ENCODE peak calls at places on chromosomes 16 and 17, in nine cellular contexts. P is mammary epithelial cell; Y is naive thymus-derived CD4-positive, alpha-beta T cell; I is OCI-LY7; Q is psoas muscle; J is ELR; X is dorsolateral prefrontal cortex; O is T-cell; T is SW 1271. C is an unnamed sample.

GRCh38 chr17:4136373-4136772 is 6.5 kb downstream of the ZZEF1 start:
- DNase-seq in P (peak), Y (no peak), I (no peak), Q (peak), J (no peak), X (peak), O (no peak), T (no peak), C (no peak)

GRCh38 chr16:83338138-83338537 is 469.6 kb upstream of the HSBP1 start:
- DNase-seq in P (no peak), Y (no peak), I (no peak), Q (no peak), J (no peak), X (no peak), O (no peak), T (no peak), C (no peak)

GRCh38 chr17:59796785-59797205 is 89.3 kb downstream of the VMP1 start:
- DNase-seq in P (no peak), Y (no peak), I (no peak), Q (no peak), J (no peak), X (no peak), O (no peak), T (no peak), C (no peak)

GRCh38 chr17:76379646-76380376 is 4.6 kb upstream of the SPHK1 start:
- DNase-seq in P (no peak), Y (no peak), I (no peak), Q (no peak), J (no peak), X (no peak), O (no peak), T (no peak), C (no peak)

GRCh38 chr16:1638757-1639156 is 26.6 kb downstream of the CRAMP1 start:
- DNase-seq in P (no peak), Y (no peak), I (no peak), Q (no peak), J (no peak), X (no peak), O (no peak), T (no peak), C (no peak)

GRCh38 chr17:40417258-40417608 is 463 bp downstream of the TOP2A start:
- DNase-seq in P (no peak), Y (no peak), I (peak), Q (no peak), J (peak), X (no peak), O (no peak), T (no peak), C (no peak)

GRCh38 chr17:78197147-78197830 is 10.1 kb downstream of the AFMID start:
- DNase-seq in P (peak), Y (no peak), I (no peak), Q (no peak), J (no peak), X (peak), O (no peak), T (no peak), C (no peak)

GRCh38 chr17:79837888-79838540 is 1.2 kb downstream of the CBX4 start:
- DNase-seq in P (no peak), Y (no peak), I (peak), Q (no peak), J (no peak), X (no peak), O (peak), T (no peak), C (peak)

GRCh38 chr17:77455878-77456234 is 315.1 kb downstream of the SEC14L1 start:
- DNase-seq in P (no peak), Y (no peak), I (no peak), Q (no peak), J (no peak), X (no peak), O (no peak), T (no peak), C (no peak)

GRCh38 chr17:79246226-79246794 is 171.7 kb downstream of the ENGASE start:
- DNase-seq in P (no peak), Y (no peak), I (no peak), Q (no peak), J (no peak), X (no peak), O (no peak), T (no peak), C (no peak)

GRCh38 chr17:38896373-38896954 is 26.6 kb downstream of the LASP1 start:
- DNase-seq in P (no peak), Y (no peak), I (no peak), Q (no peak), J (no peak), X (no peak), O (no peak), T (no peak), C (no peak)

GRCh38 chr17:6567528-6568185 is 11.3 kb upstream of the PITPNM3 start:
- DNase-seq in P (peak), Y (no peak), I (no peak), Q (no peak), J (no peak), X (no peak), O (no peak), T (no peak), C (no peak)

GRCh38 chr17:29726721-29727252 is 104.1 kb upstream of the CORO6 start:
- DNase-seq in P (no peak), Y (peak), I (peak), Q (no peak), J (peak), X (no peak), O (no peak), T (no peak), C (peak)

GRCh38 chr17:75345514-75346167 is 56.4 kb upstream of the SLC25A19 start:
- DNase-seq in P (no peak), Y (peak), I (peak), Q (no peak), J (no peak), X (no peak), O (peak), T (no peak), C (peak)

GRCh38 chr16:83701494-83701893 is 106.3 kb upstream of the HSBP1 start:
- DNase-seq in P (peak), Y (no peak), I (peak), Q (no peak), J (peak), X (no peak), O (no peak), T (no peak), C (no peak)

GRCh38 chr17:20300399-20301037 is 166.8 kb downstream of the LGALS9B start:
- DNase-seq in P (no peak), Y (no peak), I (no peak), Q (no peak), J (peak), X (peak), O (no peak), T (no peak), C (no peak)

GRCh38 chr16:48067388-48067787 is 88.4 kb downstream of the ABCC12 start:
- DNase-seq in P (no peak), Y (no peak), I (no peak), Q (no peak), J (no peak), X (no peak), O (no peak), T (no peak), C (no peak)

GRCh38 chr16:68607443-68607842 is 37.7 kb upstream of the CDH3 start:
- DNase-seq in P (no peak), Y (no peak), I (no peak), Q (no peak), J (no peak), X (no peak), O (no peak), T (no peak), C (no peak)